ENCODE peak calls at places on chromosomes 12 and 14, in seven cellular contexts. D is fibroblast of mammary gland, J is heart right ventricle, P is thyroid gland, W is hypothalamus, L is tibial nerve, V is fibroblast of gingiva. I is an unnamed sample.

GRCh38 chr14:102007916-102008418 is 43.6 kb downstream of the DYNC1H1 start:
- DNase-seq in D (no peak), J (no peak), P (no peak), W (no peak), L (no peak), V (no peak), I (no peak)

GRCh38 chr14:77157716-77158115 is 16.1 kb upstream of the ZDHHC22 start:
- DNase-seq in D (no peak), J (no peak), P (no peak), W (no peak), L (no peak), V (no peak), I (no peak)

GRCh38 chr14:93207468-93208308 is 632 bp downstream of the UBR7 start:
- DNase-seq in D (peak; percentile 69), J (peak; percentile 54), P (peak; percentile 57), W (peak; percentile 41), L (peak; percentile 18), V (peak; percentile 49), I (peak; percentile 77)

GRCh38 chr14:67526676-67527459 is 6.2 kb upstream of the PLEKHH1 start:
- DNase-seq in D (peak; percentile 54), J (peak; percentile 22), P (peak; percentile 62), W (peak; percentile 74), L (no peak), V (peak; percentile 38), I (no peak)

GRCh38 chr14:79727900-79728299 is 483.4 kb downstream of the DIO2 start:
- DNase-seq in D (no peak), J (no peak), P (no peak), W (no peak), L (no peak), V (no peak), I (no peak)

GRCh38 chr12:2450553-2450952 is 344.2 kb upstream of the FKBP4 start:
- DNase-seq in D (no peak), J (no peak), P (no peak), W (no peak), L (no peak), V (no peak), I (no peak)

GRCh38 chr12:27334052-27334720 is 1.6 kb downstream of the BMAL2 start:
- DNase-seq in D (no peak), J (no peak), P (no peak), W (no peak), L (no peak), V (no peak), I (no peak)

GRCh38 chr14:33271216-33271615 is 332.5 kb downstream of the NPAS3 start:
- DNase-seq in D (no peak), J (no peak), P (no peak), W (no peak), L (no peak), V (no peak), I (no peak)

GRCh38 chr12:96879301-96879700 is 27.8 kb upstream of the NEDD1 start:
- DNase-seq in D (no peak), J (no peak), P (no peak), W (no peak), L (no peak), V (no peak), I (no peak)

GRCh38 chr12:29700761-29701481 is 82.8 kb downstream of the TMTC1 start:
- DNase-seq in D (peak; percentile 58), J (no peak), P (no peak), W (no peak), L (no peak), V (no peak), I (no peak)

GRCh38 chr14:93395227-93395626 is 35.5 kb upstream of the UNC79 start:
- DNase-seq in D (no peak), J (no peak), P (no peak), W (no peak), L (no peak), V (no peak), I (no peak)

GRCh38 chr14:66507722-66508546 is at the start of gene GPHN:
- DNase-seq in D (peak; percentile 99), J (peak; percentile 97), P (peak; percentile 98), W (peak; percentile 89), L (peak; percentile 88), V (peak; percentile 99), I (peak; percentile 100)

GRCh38 chr14:35949933-35950332 is 123.8 kb downstream of the BRMS1L start:
- DNase-seq in D (no peak), J (no peak), P (no peak), W (no peak), L (no peak), V (no peak), I (no peak)

GRCh38 chr12:20451759-20452158 is 83.4 kb downstream of the PDE3A start:
- DNase-seq in D (peak; percentile 95), J (no peak), P (no peak), W (no peak), L (no peak), V (peak; percentile 5), I (no peak)

GRCh38 chr14:61520546-61520945 is 174.8 kb upstream of the HIF1A start:
- DNase-seq in D (peak; percentile 71), J (no peak), P (no peak), W (no peak), L (no peak), V (peak; percentile 75), I (no peak)

GRCh38 chr12:64252708-64253107 is 30.6 kb upstream of the KICS2 start:
- DNase-seq in D (peak; percentile 97), J (no peak), P (no peak), W (no peak), L (no peak), V (peak; percentile 94), I (peak; percentile 77)

GRCh38 chr12:43222796-43223195 is 329.2 kb downstream of the ADAMTS20 start:
- DNase-seq in D (peak; percentile 84), J (no peak), P (no peak), W (no peak), L (no peak), V (peak; percentile 91), I (peak; percentile 55)

GRCh38 chr12:29960113-29960512 is 176.4 kb upstream of the TMTC1 start:
- DNase-seq in D (no peak), J (no peak), P (no peak), W (no peak), L (no peak), V (no peak), I (no peak)

GRCh38 chr14:24366664-24367505 is 1.1 kb upstream of the NFATC4 start:
- DNase-seq in D (peak; percentile 95), J (peak; percentile 92), P (peak; percentile 97), W (peak; percentile 52), L (peak; percentile 84), V (peak; percentile 99), I (peak; percentile 99)

GRCh38 chr14:93109572-93110481 is 5.9 kb downstream of the ITPK1 start:
- DNase-seq in D (no peak), J (no peak), P (no peak), W (no peak), L (no peak), V (no peak), I (no peak)

GRCh38 chr12:102874819-102875218 is 42.2 kb downstream of the PAH start:
- DNase-seq in D (no peak), J (no peak), P (peak; percentile 21), W (peak; percentile 1), L (no peak), V (no peak), I (no peak)

GRCh38 chr14:55448146-55448614 is 7.8 kb upstream of the TBPL2 start:
- DNase-seq in D (peak; percentile 98), J (peak; percentile 14), P (no peak), W (no peak), L (no peak), V (peak; percentile 64), I (peak; percentile 88)

GRCh38 chr12:124010687-124011086 is 37.7 kb downstream of the ZNF664 start:
- DNase-seq in D (no peak), J (no peak), P (no peak), W (no peak), L (no peak), V (no peak), I (no peak)

GRCh38 chr14:85463512-85463911 is 66.4 kb upstream of the FLRT2 start:
- DNase-seq in D (no peak), J (peak; percentile 16), P (peak; percentile 87), W (no peak), L (no peak), V (no peak), I (no peak)

GRCh38 chr14:34218866-34219265 is 243.2 kb downstream of the SPTSSA start:
- DNase-seq in D (no peak), J (no peak), P (no peak), W (no peak), L (no peak), V (no peak), I (no peak)

GRCh38 chr14:101031186-101031585 is 127.7 kb upstream of the RTL1 start:
- DNase-seq in D (no peak), J (no peak), P (no peak), W (no peak), L (no peak), V (no peak), I (no peak)

GRCh38 chr12:95608252-95609033 is 57.2 kb upstream of the USP44 start:
- DNase-seq in D (peak; percentile 75), J (peak; percentile 63), P (peak; percentile 46), W (peak; percentile 6), L (peak; percentile 34), V (peak; percentile 75), I (peak; percentile 91)

GRCh38 chr12:5114436-5114835 is 70.8 kb downstream of the KCNA5 start:
- DNase-seq in D (no peak), J (no peak), P (no peak), W (no peak), L (no peak), V (no peak), I (no peak)

GRCh38 chr14:22432348-22432976 is 156.6 kb downstream of the DAD1 start:
- DNase-seq in D (peak; percentile 93), J (peak; percentile 66), P (peak; percentile 58), W (no peak), L (no peak), V (peak; percentile 83), I (peak; percentile 81)

GRCh38 chr12:4148418-4149056 is 125.0 kb upstream of the CCND2 start:
- DNase-seq in D (no peak), J (peak; percentile 40), P (peak; percentile 48), W (no peak), L (no peak), V (no peak), I (no peak)